ENCODE peak calls at places on chromosomes 3 and 15, in six cellular contexts. I is K562, Z is SK-N-SH, H is HCT116, O is GM12878, T is H1. D is an unnamed sample.

GRCh38 chr3:97901327-97902295 is 70.6 kb downstream of the RIOX2 start:
- DNase-seq in I (no peak), Z (no peak), H (no peak), O (no peak), T (no peak), D (no peak)

GRCh38 chr15:90038639-90039095 is 37.5 kb downstream of the ZNF710 start:
- DNase-seq in I (no peak), Z (no peak), H (no peak), O (no peak), T (no peak), D (no peak)

GRCh38 chr3:195895078-195895899 is 13.1 kb downstream of the TNK2 start:
- DNase-seq in I (peak; percentile 64), Z (peak; percentile 84), H (peak; percentile 37), O (no peak), T (peak; percentile 75), D (peak; percentile 73)

GRCh38 chr3:169722715-169723114 is 42.1 kb downstream of the TERC start:
- DNase-seq in I (no peak), Z (no peak), H (no peak), O (no peak), T (no peak), D (no peak)

GRCh38 chr3:39150803-39151631 is 2.4 kb downstream of the CSRNP1 start:
- DNase-seq in I (peak; percentile 62), Z (peak; percentile 49), H (no peak), O (no peak), T (no peak), D (peak; percentile 90)

GRCh38 chr3:126160243-126161210 is 19.9 kb downstream of the ALDH1L1 start:
- DNase-seq in I (no peak), Z (no peak), H (no peak), O (no peak), T (peak; percentile 35), D (no peak)

GRCh38 chr3:108131105-108131794 is 40.4 kb upstream of the CD47 start:
- DNase-seq in I (no peak), Z (no peak), H (peak; percentile 56), O (no peak), T (no peak), D (no peak)

GRCh38 chr3:98712726-98713125 is 50.4 kb upstream of the ST3GAL6 start:
- DNase-seq in I (no peak), Z (no peak), H (no peak), O (no peak), T (no peak), D (no peak)

GRCh38 chr15:59274126-59274970 is 67.7 kb downstream of the LDHAL6B start:
- DNase-seq in I (no peak), Z (no peak), H (no peak), O (no peak), T (no peak), D (no peak)

GRCh38 chr15:90845201-90845949 is 23.0 kb upstream of the FURIN start:
- DNase-seq in I (no peak), Z (no peak), H (no peak), O (peak; percentile 50), T (no peak), D (no peak)

GRCh38 chr3:193140381-193140780 is 100.6 kb upstream of the PLAAT1 start:
- DNase-seq in I (peak; percentile 3), Z (no peak), H (no peak), O (no peak), T (no peak), D (no peak)

GRCh38 chr15:65952425-65953053 is 83.2 kb downstream of the RAB11A start:
- DNase-seq in I (peak; percentile 43), Z (no peak), H (no peak), O (no peak), T (peak; percentile 74), D (peak; percentile 81)

GRCh38 chr3:128170866-128171516 is 17.7 kb downstream of the EEFSEC start:
- DNase-seq in I (peak; percentile 61), Z (peak; percentile 80), H (peak; percentile 56), O (no peak), T (no peak), D (peak; percentile 83)

GRCh38 chr15:39124925-39125625 is 455.8 kb upstream of the THBS1 start:
- DNase-seq in I (no peak), Z (no peak), H (no peak), O (no peak), T (no peak), D (no peak)

GRCh38 chr15:51751687-51752683 is 588 bp downstream of the TMOD2 start:
- DNase-seq in I (peak; percentile 44), Z (peak; percentile 34), H (no peak), O (no peak), T (peak; percentile 58), D (peak; percentile 30)

GRCh38 chr3:61372723-61373122 is 121.5 kb upstream of the FHIT start:
- DNase-seq in I (no peak), Z (no peak), H (no peak), O (no peak), T (no peak), D (no peak)

GRCh38 chr3:61371123-61371522 is 119.9 kb upstream of the FHIT start:
- DNase-seq in I (peak; percentile 27), Z (peak; percentile 40), H (peak; percentile 35), O (no peak), T (peak; percentile 49), D (no peak)
- TF ChIP-seq JUND in I (no peak), Z (no peak), H (no peak), O (no peak), T (no peak), D (no peak)

GRCh38 chr15:92395557-92395956 is 1.9 kb downstream of the ST8SIA2 start:
- DNase-seq in I (no peak), Z (no peak), H (no peak), O (no peak), T (no peak), D (no peak)
- TF ChIP-seq JUND in I (no peak), Z (no peak), H (no peak), O (no peak), T (no peak), D (no peak)

GRCh38 chr3:79245295-79246138 is 522.3 kb downstream of the ROBO1 start:
- DNase-seq in I (no peak), Z (no peak), H (no peak), O (no peak), T (no peak), D (no peak)

GRCh38 chr3:79246875-79247274 is 520.9 kb downstream of the ROBO1 start:
- DNase-seq in I (no peak), Z (no peak), H (no peak), O (no peak), T (no peak), D (no peak)

GRCh38 chr3:79249701-79250100 is 518.1 kb downstream of the ROBO1 start:
- DNase-seq in I (no peak), Z (no peak), H (no peak), O (no peak), T (no peak), D (no peak)

GRCh38 chr3:79250746-79251145 is 517.1 kb downstream of the ROBO1 start:
- DNase-seq in I (no peak), Z (no peak), H (no peak), O (no peak), T (no peak), D (no peak)

DNA sequence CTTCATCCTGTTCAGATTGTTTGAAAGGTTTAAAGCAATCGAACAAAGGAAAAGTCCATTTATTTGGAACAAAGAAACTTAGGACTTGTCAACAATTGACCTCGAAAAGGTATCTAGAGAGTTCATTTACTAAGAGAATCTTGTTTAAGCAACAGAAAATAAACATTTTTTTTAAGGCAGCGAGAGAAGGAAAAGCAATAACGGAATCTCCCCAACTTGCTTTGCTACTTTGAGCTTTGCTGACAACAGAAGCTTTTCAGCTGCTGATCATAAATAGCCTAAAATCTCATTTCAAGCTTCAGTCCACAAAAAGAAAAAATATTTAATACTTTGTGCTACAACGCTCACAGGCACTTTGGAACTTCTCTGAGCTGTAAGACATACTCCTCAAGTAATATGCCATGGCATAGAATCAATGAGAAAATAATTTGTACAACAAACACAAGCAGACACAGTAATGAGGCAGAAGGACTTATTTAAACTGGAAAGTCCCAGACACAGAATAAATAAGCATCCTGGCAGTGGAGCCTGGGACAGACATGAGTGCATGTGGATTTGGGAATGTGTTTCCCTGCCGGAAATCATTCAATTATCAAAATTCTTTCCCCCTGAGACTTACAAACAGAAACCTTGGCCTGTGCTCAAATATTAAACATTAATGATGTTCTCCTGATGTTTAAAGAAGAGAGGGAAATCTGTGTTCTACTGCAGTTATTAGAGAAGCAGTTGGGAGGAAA is 520.3 kb downstream of the ROBO1 start:
- DNase-seq in I (no peak), Z (no peak), H (no peak), O (no peak), T (no peak), D (no peak)
- TF ChIP-seq JUND in I (no peak), Z (peak; percentile 22), H (no peak), O (no peak), T (no peak), D (no peak)

GRCh38 chr3:182244222-182244971 is 532.7 kb downstream of the SOX2 start:
- DNase-seq in I (no peak), Z (no peak), H (no peak), O (no peak), T (no peak), D (peak; percentile 32)

GRCh38 chr3:182241777-182242556 is 530.2 kb downstream of the SOX2 start:
- DNase-seq in I (no peak), Z (peak; percentile 48), H (no peak), O (no peak), T (no peak), D (no peak)

GRCh38 chr3:182242563-182242962 is 530.8 kb downstream of the SOX2 start:
- DNase-seq in I (no peak), Z (no peak), H (no peak), O (no peak), T (no peak), D (no peak)

GRCh38 chr3:182245059-182245458 is 533.3 kb downstream of the SOX2 start:
- DNase-seq in I (no peak), Z (no peak), H (no peak), O (no peak), T (no peak), D (no peak)

DNA sequence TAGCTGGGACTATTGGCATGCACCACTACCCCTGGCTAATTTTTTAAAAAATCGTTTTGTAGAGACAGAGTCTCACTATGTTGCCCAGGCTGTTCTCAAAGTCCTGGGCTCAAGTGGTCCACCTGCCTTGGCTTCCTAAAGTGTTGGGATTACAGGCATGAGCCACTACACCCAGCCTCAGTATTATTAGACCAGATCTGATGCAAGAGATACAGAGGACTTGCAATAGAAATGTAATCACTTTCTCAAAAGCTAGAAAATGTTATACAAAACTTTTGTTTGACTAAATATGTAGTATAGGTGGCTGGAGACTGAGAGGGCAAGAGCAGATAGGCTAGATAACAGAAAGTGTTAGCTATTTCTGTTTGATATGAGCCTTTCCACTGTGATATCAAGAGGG is 531.9 kb downstream of the SOX2 start:
- DNase-seq in I (no peak), Z (no peak), H (no peak), O (no peak), T (no peak), D (no peak)
- TF ChIP-seq JUND in I (no peak), Z (no peak), H (no peak), O (no peak), T (no peak), D (no peak)

D was measured in T47D.